ENCODE peak calls at places on chromosomes 1 and 21, in five cellular contexts. B is heart left ventricle, F is PC-3, X is brain microvascular endothelial cell, W is astrocyte of the spinal cord. I is an unnamed sample.

GRCh38 chr21:38807987-38808386 is 2.3 kb downstream of the ETS2 start:
- DNase-seq in B (no peak), F (no peak), X (no peak), W (no peak), I (no peak)

GRCh38 chr1:63731117-63732043 is 42.4 kb upstream of the ROR1 start:
- DNase-seq in B (no peak), F (peak; percentile 99), X (peak; percentile 89), W (peak; percentile 93), I (no peak)

GRCh38 chr21:18987515-18988026 is 584.0 kb upstream of the TMPRSS15 start:
- DNase-seq in B (no peak), F (no peak), X (no peak), W (no peak), I (no peak)

GRCh38 chr21:29682800-29683199 is 257.0 kb downstream of the GRIK1 start:
- DNase-seq in B (no peak), F (no peak), X (no peak), W (no peak), I (no peak)

GRCh38 chr1:204113900-204114299 is 37.9 kb downstream of the ETNK2 start:
- DNase-seq in B (no peak), F (no peak), X (no peak), W (no peak), I (no peak)

GRCh38 chr1:113391643-113392271 is 1.4 kb downstream of the MAGI3 start:
- DNase-seq in B (no peak), F (peak; percentile 62), X (no peak), W (no peak), I (no peak)

GRCh38 chr1:155175927-155176371 is 2.3 kb downstream of the TRIM46 start:
- DNase-seq in B (no peak), F (peak; percentile 27), X (no peak), W (no peak), I (no peak)

GRCh38 chr1:229253170-229253974 is 17.5 kb upstream of the RAB4A start:
- DNase-seq in B (no peak), F (peak; percentile 44), X (no peak), W (peak; percentile 47), I (no peak)

GRCh38 chr1:235160395-235160964 is 570 bp downstream of the RBM34 start:
- DNase-seq in B (no peak), F (peak; percentile 25), X (peak; percentile 47), W (peak; percentile 72), I (no peak)

GRCh38 chr1:17207966-17208418 is 3.1 kb downstream of the PADI1 start:
- DNase-seq in B (no peak), F (peak; percentile 91), X (peak; percentile 69), W (peak; percentile 62), I (no peak)

GRCh38 chr1:209772116-209772515 is 12.2 kb downstream of the C1orf74 start:
- DNase-seq in B (no peak), F (no peak), X (no peak), W (no peak), I (no peak)

GRCh38 chr1:52925571-52926005 is 1.5 kb upstream of the SCP2 start:
- DNase-seq in B (no peak), F (no peak), X (no peak), W (no peak), I (no peak)

GRCh38 chr1:30763654-30764248 is 6.2 kb upstream of the LAPTM5 start:
- DNase-seq in B (no peak), F (no peak), X (peak; percentile 4), W (peak; percentile 72), I (no peak)

GRCh38 chr1:154994269-154994977 is 1.0 kb downstream of the LENEP start:
- DNase-seq in B (no peak), F (no peak), X (no peak), W (no peak), I (no peak)

GRCh38 chr1:221635305-221635704 is 106.6 kb downstream of the DUSP10 start:
- DNase-seq in B (no peak), F (no peak), X (no peak), W (no peak), I (no peak)

DNA sequence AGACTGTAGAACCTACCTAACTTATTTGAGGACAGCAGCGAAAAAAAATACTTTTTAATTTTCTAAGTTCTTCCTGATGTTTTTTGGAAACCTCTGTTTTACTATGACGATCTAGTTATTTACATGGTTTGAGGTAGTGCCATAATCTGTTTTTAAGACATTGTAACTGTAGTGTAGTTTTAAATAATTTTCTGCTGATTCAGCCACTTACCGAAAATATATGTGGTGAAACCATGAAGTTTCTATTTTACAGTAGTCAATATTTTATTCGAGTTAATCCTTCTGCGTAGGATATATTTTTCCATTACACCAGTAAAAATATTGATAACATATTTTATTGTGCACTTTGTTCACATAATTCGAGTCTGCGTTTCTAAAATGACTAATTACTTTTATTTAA is 121.7 kb upstream of the RRP15 start:
- DNase-seq in B (no peak), F (no peak), X (no peak), W (no peak), I (no peak)
- H3K4me3 ChIP-seq in B (no peak overlapping the region), F (peak overlapping the region; percentile 65), X (no peak overlapping the region), W (no peak overlapping the region), I (no peak overlapping the region)

GRCh38 chr1:68117416-68117815 is 67.0 kb upstream of the DIRAS3 start:
- DNase-seq in B (no peak), F (no peak), X (no peak), W (no peak), I (no peak)
- H3K4me3 ChIP-seq in B (no peak overlapping the region), F (no peak overlapping the region), X (no peak overlapping the region), W (no peak overlapping the region), I (no peak overlapping the region)

GRCh38 chr21:37063433-37063832 is 9.4 kb downstream of the PIGP start:
- DNase-seq in B (no peak), F (no peak), X (no peak), W (no peak), I (no peak)

GRCh38 chr21:37060296-37060695 is 12.6 kb downstream of the PIGP start:
- DNase-seq in B (no peak), F (peak; percentile 97), X (peak; percentile 98), W (peak; percentile 99), I (peak; percentile 27)

GRCh38 chr21:37064841-37065240 is 8.0 kb downstream of the PIGP start:
- DNase-seq in B (no peak), F (no peak), X (no peak), W (no peak), I (no peak)

GRCh38 chr21:37062592-37062933 is 10.3 kb downstream of the PIGP start:
- DNase-seq in B (no peak), F (no peak), X (no peak), W (no peak), I (no peak)

DNA sequence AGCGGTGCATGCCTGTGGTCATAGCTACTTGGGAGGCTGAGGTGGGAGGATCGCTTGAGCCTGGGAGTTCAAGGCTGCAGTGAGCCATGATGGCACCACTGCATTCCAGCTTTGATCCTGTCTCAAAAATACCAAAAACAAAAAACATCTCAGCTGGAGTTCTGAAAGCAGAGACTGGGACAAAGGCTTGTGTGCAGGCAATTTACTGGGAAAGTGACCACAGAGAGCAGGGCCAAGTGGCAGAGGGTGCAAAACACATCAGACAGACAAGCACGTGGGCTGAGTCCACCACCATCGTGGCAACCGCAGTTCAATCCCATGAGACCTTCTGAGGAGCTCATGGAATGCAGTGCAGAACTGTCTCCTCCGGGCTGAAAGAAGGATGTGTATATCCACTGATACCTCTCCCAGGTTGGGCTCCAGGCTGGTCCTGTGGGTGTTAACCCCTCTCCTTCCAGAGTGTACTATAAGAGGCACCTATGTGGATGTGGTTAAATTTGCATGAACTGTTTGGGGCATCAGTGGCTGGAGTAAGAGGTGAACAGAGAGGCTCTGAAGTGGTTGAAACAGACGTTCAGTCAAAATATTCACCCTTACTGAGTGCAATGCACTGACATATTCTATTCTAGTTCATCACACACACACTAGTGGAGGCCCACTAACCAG is 10.8 kb downstream of the PIGP start:
- DNase-seq in B (no peak), F (no peak), X (peak; percentile 67), W (peak; percentile 91), I (no peak)
- H3K4me3 ChIP-seq in B (no peak overlapping the region), F (no peak overlapping the region), X (no peak overlapping the region), W (no peak overlapping the region), I (no peak overlapping the region)

DNA sequence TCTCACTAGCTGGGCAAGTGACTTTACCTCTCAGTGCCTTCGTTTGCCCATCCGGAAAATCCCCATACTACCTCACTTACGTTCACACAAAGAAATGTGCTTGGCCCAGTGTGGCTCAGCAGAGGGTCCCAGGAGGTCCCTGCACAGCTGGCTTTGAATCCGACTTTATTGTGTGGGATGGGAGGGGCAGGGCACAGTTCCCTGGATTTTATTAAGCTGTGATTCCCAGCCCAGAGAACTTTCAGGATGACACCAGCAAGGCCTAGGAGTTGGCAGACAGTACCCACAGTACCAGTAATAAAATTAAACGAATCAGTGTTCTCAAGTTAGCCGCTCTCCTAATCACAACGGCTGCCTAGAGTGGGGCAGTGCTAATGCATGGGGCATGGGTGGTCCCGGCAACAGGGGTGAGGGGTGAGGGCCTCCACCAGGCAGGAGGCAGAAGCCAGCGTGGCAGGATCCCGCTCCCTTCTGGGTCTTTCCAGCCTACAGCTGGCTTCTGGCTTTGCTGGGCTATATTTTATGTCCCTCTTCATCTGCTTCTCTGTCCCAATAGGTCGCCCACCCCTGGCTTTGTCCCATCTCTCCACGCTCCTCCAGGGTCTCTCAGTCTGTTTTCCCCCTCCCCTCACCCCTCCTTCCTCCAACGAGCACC is 74.9 kb downstream of the VWA5B1 start:
- DNase-seq in B (no peak), F (no peak), X (no peak), W (no peak), I (no peak)
- H3K4me3 ChIP-seq in B (no peak overlapping the region), F (peak overlapping the region; percentile 64), X (no peak overlapping the region), W (no peak overlapping the region), I (no peak overlapping the region)

DNA sequence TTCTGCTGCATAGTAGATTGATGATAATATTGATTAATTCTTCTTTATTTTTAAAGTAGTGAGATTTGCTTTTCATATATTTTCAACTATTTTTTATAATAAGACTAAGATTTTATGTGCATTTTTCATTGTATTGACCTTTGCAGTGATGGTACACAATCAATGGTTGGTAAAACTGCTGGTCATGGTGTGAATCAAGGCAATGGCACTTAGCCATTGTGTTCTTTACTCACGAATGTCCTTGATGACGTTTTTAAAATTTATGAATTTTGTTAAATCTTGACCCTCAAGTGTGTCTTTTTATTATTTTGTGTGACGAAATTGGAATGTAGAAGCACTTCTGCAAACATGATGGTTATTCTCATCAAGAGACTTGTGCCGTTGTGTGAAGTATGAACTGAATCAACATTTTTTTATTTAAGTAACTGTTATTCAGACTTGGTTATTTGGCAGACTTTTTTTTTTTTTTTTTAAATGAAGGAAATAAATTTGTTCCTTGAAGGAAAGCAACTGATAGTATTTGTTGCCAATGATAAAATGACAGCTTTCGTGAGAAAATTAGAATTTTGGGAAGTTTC is 22.6 kb downstream of the CDC73 start:
- DNase-seq in B (no peak), F (no peak), X (no peak), W (no peak), I (no peak)
- H3K4me3 ChIP-seq in B (no peak overlapping the region), F (no peak overlapping the region), X (no peak overlapping the region), W (no peak overlapping the region), I (no peak overlapping the region)